ENCODE peak calls at places on chromosomes 4 and X, in four cellular contexts. S is lung, V is pancreas, Z is endodermal cell. L is an unnamed sample.

GRCh38 chr4:658031-658667 is 15.9 kb downstream of the ATP5ME start:
- DNase-seq in S (no peak), Z (peak), V (peak), L (no peak)

GRCh38 chr4:15400911-15401671 is 26.7 kb upstream of the C1QTNF7 start:
- DNase-seq in Z (no peak), V (no peak), S (peak), L (peak)

GRCh38 chr4:188779586-188779985 is 640.3 kb downstream of the TRIML1 start:
- DNase-seq in V (no peak), Z (no peak), S (no peak), L (no peak)

GRCh38 chrX:124594017-124594651 is 247.8 kb downstream of the SH2D1A start:
- DNase-seq in Z (no peak), S (no peak), V (no peak), L (no peak)

GRCh38 chr4:150997141-150997540 is 17.9 kb downstream of the LRBA start:
- DNase-seq in S (no peak), Z (no peak), V (no peak), L (no peak)

GRCh38 chr4:90841676-90842075 is 714.5 kb downstream of the CCSER1 start:
- DNase-seq in V (no peak), S (no peak), Z (no peak), L (no peak)

GRCh38 chr4:119260528-119260927 is 48.0 kb downstream of the USP53 start:
- DNase-seq in V (no peak), S (no peak), Z (no peak), L (no peak)

GRCh38 chrX:152202886-152203285 is 64.5 kb upstream of the MAGEA10 start:
- DNase-seq in S (no peak), V (no peak), Z (peak), L (no peak)

GRCh38 chr4:18689308-18689915 is 667.9 kb upstream of the LCORL start:
- DNase-seq in Z (peak), V (no peak), S (peak), L (peak)

GRCh38 chr4:40552536-40552935 is 77.1 kb downstream of the RBM47 start:
- DNase-seq in V (peak), Z (peak), S (no peak), L (no peak)

GRCh38 chrX:20595928-20596550 is 329.3 kb upstream of the RPS6KA3 start:
- DNase-seq in V (no peak), Z (no peak), S (no peak), L (no peak)

GRCh38 chr4:2783790-2784189 is 9.1 kb upstream of the SH3BP2 start:
- DNase-seq in V (no peak), Z (no peak), S (no peak), L (no peak)

GRCh38 chrX:47664737-47665136 is 5.8 kb upstream of the UXT start:
- DNase-seq in Z (no peak), S (no peak), V (no peak), L (no peak)

GRCh38 chrX:19743386-19743785 is 144.0 kb downstream of the SH3KBP1 start:
- DNase-seq in V (no peak), S (no peak), Z (no peak), L (no peak)

GRCh38 chrX:30504309-30504708 is 73.3 kb downstream of the TASL start:
- DNase-seq in Z (no peak), S (no peak), V (no peak), L (no peak)

GRCh38 chr4:182143822-182144620 is 99.2 kb upstream of the TENM3 start:
- DNase-seq in V (no peak), S (no peak), Z (peak), L (no peak)

GRCh38 chrX:49754238-49754857 is 58.6 kb upstream of the PAGE1 start:
- DNase-seq in Z (peak), V (peak), S (no peak), L (no peak)

GRCh38 chrX:76454456-76454927 is 27.0 kb downstream of the MAGEE1 start:
- DNase-seq in S (no peak), V (no peak), Z (peak), L (no peak)

GRCh38 chr4:138863160-138863559 is 152.4 kb upstream of the NOCT start:
- DNase-seq in Z (no peak), V (no peak), S (no peak), L (no peak)

GRCh38 chr4:57850141-57850540 is 740.0 kb upstream of the IGFBP7 start:
- DNase-seq in V (no peak), Z (no peak), S (no peak), L (no peak)

GRCh38 chr4:1241466-1241935 is 7.4 kb downstream of the CTBP1 start:
- DNase-seq in Z (no peak), S (no peak), V (no peak), L (no peak)

GRCh38 chrX:6959006-6959405 is 188.5 kb upstream of the STS start:
- DNase-seq in S (no peak), Z (peak), V (no peak), L (no peak)

GRCh38 chr4:184854673-184855072 is 28.9 kb upstream of the ACSL1 start:
- DNase-seq in S (no peak), Z (no peak), V (no peak), L (no peak)

GRCh38 chr4:148962539-148963290 is 520.5 kb upstream of the NR3C2 start:
- DNase-seq in S (no peak), Z (no peak), V (no peak), L (no peak)

GRCh38 chr4:3416270-3416669 is 25.5 kb upstream of the HGFAC start:
- DNase-seq in S (no peak), Z (no peak), V (no peak), L (no peak)

GRCh38 chr4:121726642-121727268 is 30.0 kb upstream of the ANXA5 start:
- DNase-seq in Z (no peak), S (no peak), V (no peak), L (no peak)

GRCh38 chrX:100048156-100048555 is 361.9 kb downstream of the PCDH19 start:
- DNase-seq in S (no peak), Z (no peak), V (no peak), L (no peak)

GRCh38 chr4:4328840-4329239 is 38.8 kb downstream of the ZBTB49 start:
- DNase-seq in V (no peak), S (no peak), Z (peak), L (no peak)

GRCh38 chr4:18100657-18101056 is 79.1 kb upstream of the LCORL start:
- DNase-seq in S (no peak), V (no peak), Z (no peak), L (no peak)

GRCh38 chr4:185849543-185850185 is 37.7 kb upstream of the SORBS2 start:
- DNase-seq in V (no peak), S (no peak), Z (no peak), L (no peak)

GRCh38 chr4:87258677-87259076 is 38.3 kb upstream of the KLHL8 start:
- DNase-seq in V (no peak), S (no peak), Z (no peak), L (no peak)

GRCh38 chr4:5887361-5888221 is 5.3 kb downstream of the CRMP1 start:
- DNase-seq in V (no peak), S (no peak), Z (peak), L (no peak)

GRCh38 chrX:15674514-15674898 is 9.9 kb upstream of the CLTRN start:
- DNase-seq in S (peak), V (peak), Z (no peak), L (peak)

GRCh38 chr4:165384608-165385007 is 5.8 kb downstream of the CPE start:
- DNase-seq in Z (no peak), S (no peak), V (no peak), L (no peak)

GRCh38 chr4:86331362-86331761 is 28.5 kb downstream of the MAPK10 start:
- DNase-seq in V (no peak), S (no peak), Z (no peak), L (no peak)

GRCh38 chr4:138078751-138079150 is 163.4 kb downstream of the SLC7A11 start:
- DNase-seq in S (no peak), V (no peak), Z (no peak), L (no peak)

GRCh38 chr4:12555011-12555410 is 929.1 kb downstream of the RAB28 start:
- DNase-seq in V (no peak), S (no peak), Z (no peak), L (no peak)

GRCh38 chr4:8400641-8401325 is 39.7 kb downstream of the ACOX3 start:
- DNase-seq in V (no peak), Z (no peak), S (no peak), L (no peak)

GRCh38 chr4:27692098-27692679 is 831.5 kb downstream of the STIM2 start:
- DNase-seq in S (no peak), V (no peak), Z (peak), L (no peak)

GRCh38 chr4:146342600-146343192 is 128.4 kb downstream of the REELD1 start:
- DNase-seq in V (no peak), S (no peak), Z (no peak), L (no peak)
- TF ChIP-seq CTCF in V (peak), S (peak), Z (peak), L (peak)

DNA sequence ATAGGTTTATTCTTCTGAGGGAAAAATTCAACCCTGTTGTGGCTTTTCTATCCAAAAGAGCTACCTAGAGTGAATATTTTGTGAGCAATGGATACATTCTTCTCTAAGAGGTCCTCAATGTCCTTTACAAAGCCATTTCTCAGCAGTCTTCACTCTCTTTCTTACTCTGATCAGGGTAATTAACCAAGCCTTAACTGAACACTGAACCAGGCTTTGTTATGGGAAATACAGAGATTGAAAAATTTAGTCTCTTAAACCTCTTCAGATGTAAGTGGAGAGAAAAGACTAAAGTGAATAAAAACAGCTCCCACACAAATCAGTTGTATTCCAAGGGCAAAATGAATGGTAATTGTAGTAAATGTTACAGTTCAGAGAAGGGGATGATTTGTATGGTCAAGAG is 353.5 kb downstream of the CHIC1 start:
- DNase-seq in V (no peak), Z (no peak), S (no peak), L (no peak)
- H3K4me3 ChIP-seq in V (no peak), Z (peak), S (no peak), L (no peak)

GRCh38 chr4:10144479-10144878 is 27.9 kb upstream of the WDR1 start:
- DNase-seq in S (no peak), V (no peak), Z (no peak), L (no peak)
- TF ChIP-seq CTCF in S (no peak), V (no peak), Z (peak), L (no peak)

DNA sequence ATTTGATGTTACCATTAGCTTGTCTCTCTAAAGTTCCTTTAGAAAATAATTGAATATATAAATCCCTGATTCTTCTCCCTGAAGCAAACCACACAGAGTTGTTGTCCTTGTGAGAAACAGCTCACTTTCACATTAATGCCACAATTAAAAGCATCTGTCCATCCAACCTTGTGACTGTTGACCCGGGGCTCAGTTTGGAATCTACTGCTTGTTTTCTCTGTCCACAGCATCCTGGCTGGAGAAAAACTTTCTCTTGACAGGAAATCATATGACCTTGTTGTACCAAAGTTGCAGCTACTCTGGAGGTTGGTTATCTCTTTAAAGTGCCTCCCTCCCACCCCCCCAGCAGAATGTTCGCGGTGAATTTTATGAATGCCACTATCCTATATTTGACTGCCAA is 3.1 kb downstream of the PRKG2 start:
- DNase-seq in S (no peak), V (no peak), Z (no peak), L (no peak)
- H3K4me3 ChIP-seq in S (no peak), V (no peak), Z (no peak), L (no peak)

GRCh38 chrX:37825225-37825842 is 22.0 kb downstream of the DYNLT3 start:
- DNase-seq in S (peak), Z (peak), V (peak), L (no peak)
- TF ChIP-seq CTCF in S (peak), Z (peak), V (peak), L (peak)

GRCh38 chrX:45769919-45770582 is 569.4 kb upstream of the DIPK2B start:
- DNase-seq in V (peak), Z (no peak), S (peak), L (peak)
- H3K4me3 ChIP-seq in V (peak), Z (no peak), S (peak), L (peak)

DNA sequence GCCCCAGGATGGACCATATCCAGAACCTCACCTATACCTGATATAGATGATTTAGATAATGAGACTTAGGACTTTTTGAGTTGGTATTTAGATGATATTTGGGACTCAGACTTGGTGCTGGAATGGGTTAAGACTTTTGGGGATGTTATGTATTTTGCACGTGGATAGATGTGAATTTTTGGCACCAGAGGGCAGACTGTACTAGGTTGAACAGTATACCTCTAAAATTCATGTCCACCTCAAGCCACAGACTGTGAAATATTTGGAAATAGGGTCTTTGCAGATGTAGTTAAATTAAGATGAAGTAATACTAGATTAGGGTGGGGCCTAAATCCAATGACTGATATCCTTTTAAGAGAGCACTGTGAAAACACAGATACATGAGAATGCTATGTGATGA is 15.6 kb downstream of the RBM41 start:
- DNase-seq in V (no peak), S (no peak), Z (no peak), L (no peak)
- TF ChIP-seq CTCF in V (no peak), S (no peak), Z (no peak), L (no peak)

GRCh38 chr4:142530724-142531123 is 315.4 kb downstream of the INPP4B start:
- DNase-seq in S (no peak), Z (no peak), V (no peak), L (no peak)
- H3K4me3 ChIP-seq in S (no peak), Z (no peak), V (no peak), L (no peak)

DNA sequence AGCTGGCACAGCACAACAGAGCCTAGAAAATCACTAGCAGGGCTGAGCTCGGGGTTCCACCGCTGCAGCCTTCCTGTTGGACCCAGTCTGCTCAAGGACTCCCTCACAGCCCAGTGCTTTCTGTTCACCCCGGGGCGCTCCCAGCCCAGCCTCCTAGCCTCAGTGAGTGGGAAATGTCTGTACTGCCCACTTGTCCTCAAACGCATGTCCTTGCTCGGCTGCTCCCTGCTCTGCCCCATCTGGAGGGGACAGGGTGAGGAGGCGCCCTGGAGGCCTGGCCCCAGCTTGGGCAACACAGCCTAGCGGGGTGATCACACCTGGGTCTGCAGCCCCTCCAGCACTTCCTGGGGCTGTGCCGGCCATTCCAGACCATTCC is 11.9 kb upstream of the CCNQ start:
- DNase-seq in S (no peak), V (no peak), Z (no peak), L (no peak)
- TF ChIP-seq CTCF in S (no peak), V (no peak), Z (no peak), L (no peak)